ENCODE peak calls at places on chromosome 2, in four cellular contexts. Y, B, S and C are unnamed samples.

GRCh38 chr2:203535784-203536590 is 886 bp upstream of the RAPH1 start:
- DNase-seq in Y (no peak), B (no peak), S (peak), C (no peak)

GRCh38 chr2:45283764-45284620 is 274.7 kb upstream of the SIX2 start:
- DNase-seq in Y (peak), B (no peak), S (peak), C (no peak)

GRCh38 chr2:235050992-235051351 is 99.2 kb downstream of the SH3BP4 start:
- DNase-seq in Y (peak), B (no peak), S (peak), C (no peak)

GRCh38 chr2:218465987-218466633 is 47.2 kb downstream of the VIL1 start:
- DNase-seq in Y (peak), B (no peak), S (peak), C (no peak)

GRCh38 chr2:179536185-179536584 is 271.6 kb upstream of the SESTD1 start:
- DNase-seq in Y (no peak), B (no peak), S (peak), C (no peak)

GRCh38 chr2:101860157-101860556 is 131.6 kb upstream of the IL1R2 start:
- DNase-seq in Y (no peak), B (no peak), S (no peak), C (peak)

GRCh38 chr2:5974477-5974876 is 282.3 kb downstream of the SOX11 start:
- DNase-seq in Y (no peak), B (no peak), S (no peak), C (no peak)

GRCh38 chr2:174963437-174964400 is 41.5 kb downstream of the CHN1 start:
- DNase-seq in Y (no peak), B (no peak), S (no peak), C (no peak)

GRCh38 chr2:177970670-177971454 is 101.7 kb downstream of the PDE11A start:
- DNase-seq in Y (no peak), B (no peak), S (no peak), C (no peak)

GRCh38 chr2:161033059-161033660 is 127.1 kb upstream of the TANK start:
- DNase-seq in Y (no peak), B (no peak), S (no peak), C (no peak)

GRCh38 chr2:70133127-70133452 is 45.8 kb downstream of the PCBP1 start:
- DNase-seq in Y (no peak), B (no peak), S (no peak), C (no peak)
- H3K4me3 ChIP-seq in Y (peak), B (peak), S (peak), C (no peak)

GRCh38 chr2:127698553-127699355 is 2.5 kb upstream of the SFT2D3 start:
- DNase-seq in Y (no peak), B (no peak), S (no peak), C (no peak)

GRCh38 chr2:127700527-127701192 is 637 bp upstream of the SFT2D3 start:
- DNase-seq in Y (peak), B (no peak), S (peak), C (peak)

GRCh38 chr2:127694986-127695385 is 6.3 kb upstream of the SFT2D3 start:
- DNase-seq in Y (no peak), B (no peak), S (no peak), C (no peak)

GRCh38 chr2:127697482-127698180 is 3.7 kb upstream of the SFT2D3 start:
- DNase-seq in Y (no peak), B (no peak), S (no peak), C (no peak)

DNA sequence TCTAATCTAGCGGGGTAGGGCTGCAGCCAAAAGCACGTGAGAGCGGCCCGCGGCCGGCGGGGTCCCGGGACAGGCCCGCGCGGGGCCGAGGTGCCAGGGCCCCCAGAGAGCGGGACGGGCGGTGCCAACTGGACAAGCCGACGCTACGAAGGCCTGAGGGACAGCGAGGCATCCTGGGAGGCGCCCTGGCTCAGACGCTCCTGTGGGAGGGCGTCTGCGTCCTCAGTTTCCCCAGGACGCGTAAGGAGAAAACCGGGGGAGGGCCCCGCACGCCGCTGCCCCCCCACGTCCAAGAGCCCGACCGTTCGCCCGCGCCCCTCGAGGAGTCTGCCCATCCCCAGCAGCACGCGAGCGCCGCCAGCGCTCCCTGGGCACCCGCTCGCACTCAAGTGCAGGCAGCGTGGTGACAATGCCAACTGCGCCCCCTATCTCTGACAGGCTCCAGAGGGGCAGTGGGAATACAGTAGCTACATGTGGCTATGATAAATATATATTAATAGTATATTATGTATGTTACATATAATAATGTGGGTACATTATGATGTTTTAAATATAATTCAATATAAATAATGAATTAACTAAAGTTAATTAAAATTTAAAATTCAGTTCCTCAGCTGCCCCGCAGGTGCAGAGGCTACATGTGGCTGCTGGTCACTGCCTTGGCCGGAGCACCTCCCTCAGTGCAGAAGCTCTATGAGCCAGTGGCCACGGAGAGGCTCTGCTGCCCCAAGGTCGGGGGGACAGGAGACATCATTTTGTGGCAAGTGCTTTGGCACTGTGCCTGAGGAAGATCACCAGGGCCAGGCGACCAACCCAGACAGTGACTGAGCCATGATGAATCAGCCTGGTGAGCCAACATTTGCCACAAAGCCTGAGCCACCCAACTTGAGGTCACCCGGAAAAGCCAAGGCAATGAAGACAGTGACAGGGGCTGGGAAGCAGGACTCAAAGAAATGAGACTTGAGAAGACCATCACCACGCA is 5.5 kb upstream of the SFT2D3 start:
- DNase-seq in Y (peak), B (no peak), S (peak), C (no peak)
- H3K4me3 ChIP-seq in Y (no peak), B (no peak), S (no peak), C (no peak)

DNA sequence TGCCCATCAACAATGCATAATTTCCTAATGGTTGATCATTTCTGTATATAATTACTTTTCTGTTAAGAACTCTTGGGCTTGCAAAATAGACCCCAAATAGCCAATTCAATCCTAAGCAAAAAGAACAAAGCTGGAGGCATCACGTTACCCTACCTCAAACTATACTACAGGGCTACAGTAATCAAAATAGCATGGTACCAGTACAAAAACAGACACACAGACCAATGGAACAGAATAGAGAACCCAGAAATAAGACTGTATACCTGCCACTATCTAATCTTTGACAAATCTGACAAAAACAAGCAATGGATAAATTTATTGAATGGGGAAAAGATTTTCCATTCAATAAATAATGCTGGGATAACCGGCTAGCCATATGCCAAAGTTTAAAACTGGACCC is 78.8 kb downstream of the NR4A2 start:
- DNase-seq in Y (no peak), B (no peak), S (no peak), C (no peak)
- H3K4me3 ChIP-seq in Y (no peak), B (no peak), S (peak), C (peak)

GRCh38 chr2:217396165-217396564 is 536.3 kb upstream of the TNP1 start:
- DNase-seq in Y (no peak), B (no peak), S (peak), C (no peak)

GRCh38 chr2:217394510-217395351 is 534.9 kb upstream of the TNP1 start:
- DNase-seq in Y (no peak), B (no peak), S (peak), C (no peak)

GRCh38 chr2:217393585-217394032 is 533.7 kb upstream of the TNP1 start:
- DNase-seq in Y (no peak), B (no peak), S (peak), C (no peak)

GRCh38 chr2:217396586-217396985 is 536.7 kb upstream of the TNP1 start:
- DNase-seq in Y (no peak), B (no peak), S (no peak), C (no peak)

GRCh38 chr2:217392930-217393584 is 533.2 kb upstream of the TNP1 start:
- DNase-seq in Y (no peak), B (no peak), S (no peak), C (no peak)
- H3K4me3 ChIP-seq in Y (no peak), B (no peak), S (no peak), C (no peak)

GRCh38 chr2:60544059-60544458 is 9.4 kb downstream of the BCL11A start:
- DNase-seq in Y (no peak), B (no peak), S (no peak), C (no peak)
- H3K4me3 ChIP-seq in Y (no peak), B (no peak), S (no peak), C (no peak)

GRCh38 chr2:180980185-180980942 is at the start of gene UBE2E3:
- DNase-seq in Y (peak), B (peak), S (peak), C (peak)
- H3K4me3 ChIP-seq in Y (peak), B (peak), S (peak), C (peak)

DNA sequence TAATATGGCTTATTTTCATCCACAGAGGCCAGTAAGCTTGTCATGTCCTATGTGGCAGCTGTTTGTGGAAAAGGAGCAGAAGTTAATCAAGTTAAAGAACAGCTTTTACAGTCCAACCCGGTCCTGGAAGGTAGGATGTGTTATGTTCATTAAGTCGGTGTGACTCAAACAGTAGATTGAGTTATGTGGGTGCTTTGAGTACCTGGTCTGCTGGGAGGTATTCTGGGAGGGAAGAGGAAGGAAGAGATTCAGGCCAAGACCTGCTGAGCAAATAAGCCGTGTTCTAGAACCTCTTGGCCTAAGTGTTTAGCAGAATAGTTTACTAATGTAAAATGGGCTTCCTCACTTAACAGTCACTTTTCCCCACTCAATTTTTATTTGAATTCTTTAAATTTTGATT is 96.2 kb downstream of the MYO1B start:
- DNase-seq in Y (no peak), B (no peak), S (no peak), C (no peak)
- H3K4me3 ChIP-seq in Y (no peak), B (no peak), S (no peak), C (no peak)